ENCODE peak calls at places on chromosomes 1 and 21, in five cellular contexts. T is HEK293T, L is HepG2, Z is IMR-90, F is GM12878. G is an unnamed sample.
A peak's percentile ranks its signal among the peaks of the same experiment; 100 is the strongest.

GRCh38 chr1:9013824-9014223 is 12.4 kb downstream of the SLC2A7 start:
- DNase-seq in F (no peak), L (no peak), T (no peak), Z (no peak), G (no peak)

GRCh38 chr1:14516974-14517812 is 81.3 kb upstream of the KAZN start:
- DNase-seq in F (peak; percentile 69), Z (peak; percentile 92), L (no peak), T (no peak), G (no peak)

GRCh38 chr21:31609081-31609480 is 50.4 kb upstream of the SOD1 start:
- DNase-seq in F (no peak), T (no peak), L (no peak), Z (no peak), G (no peak)

GRCh38 chr1:83716641-83717040 is 282.3 kb downstream of the TTLL7 start:
- DNase-seq in Z (no peak), F (no peak), T (no peak), L (no peak), G (no peak)

GRCh38 chr1:81135524-81135923 is 665.2 kb upstream of the ADGRL2 start:
- DNase-seq in L (no peak), Z (no peak), F (no peak), T (no peak), G (no peak)

GRCh38 chr1:19070197-19070651 is 113.7 kb upstream of the IFFO2 start:
- DNase-seq in L (no peak), T (no peak), F (no peak), Z (no peak), G (no peak)

GRCh38 chr1:153626929-153627796 is at the start of gene S100A13:
- DNase-seq in Z (peak; percentile 96), F (no peak), T (peak; percentile 94), L (peak; percentile 90), G (peak; percentile 91)

GRCh38 chr1:207962716-207963428 is 51.9 kb upstream of the CD34 start:
- DNase-seq in F (no peak), Z (no peak), T (peak; percentile 15), L (no peak), G (no peak)

GRCh38 chr1:40564913-40565312 is 33.5 kb downstream of the ZNF684 start:
- DNase-seq in F (no peak), T (no peak), Z (no peak), L (no peak), G (no peak)

GRCh38 chr1:13949571-13949970 is 249.6 kb downstream of the PRDM2 start:
- DNase-seq in T (no peak), Z (no peak), L (no peak), F (no peak), G (no peak)

GRCh38 chr1:225811622-225812487 is 1.9 kb downstream of the EPHX1 start:
- DNase-seq in Z (no peak), T (peak; percentile 65), F (no peak), L (peak; percentile 48), G (peak; percentile 47)

GRCh38 chr1:234206651-234207284 is 166.5 kb upstream of the COA6 start:
- DNase-seq in F (no peak), T (no peak), Z (peak; percentile 67), L (peak; percentile 14), G (peak; percentile 66)

GRCh38 chr21:40516336-40516735 is 330.6 kb downstream of the DSCAM start:
- DNase-seq in T (no peak), L (no peak), F (no peak), Z (no peak), G (no peak)

GRCh38 chr1:204725821-204726448 is 40.4 kb upstream of the LRRN2 start:
- DNase-seq in L (peak; percentile 19), Z (no peak), F (no peak), T (no peak), G (no peak)

GRCh38 chr1:201266774-201267173 is 16.5 kb upstream of the PKP1 start:
- DNase-seq in L (no peak), Z (peak; percentile 95), F (no peak), T (no peak), G (peak; percentile 92)

GRCh38 chr1:207021139-207021861 is 11.3 kb downstream of the C1orf116 start:
- DNase-seq in T (no peak), L (peak; percentile 89), Z (peak; percentile 73), F (no peak), G (no peak)

GRCh38 chr1:180580237-180580636 is 21.5 kb downstream of the OVAAL start:
- DNase-seq in L (no peak), T (no peak), Z (peak; percentile 25), F (no peak), G (no peak)

GRCh38 chr1:174799136-174799479 is 200.6 kb upstream of the CACYBP start:
- DNase-seq in T (no peak), L (no peak), F (no peak), Z (no peak), G (no peak)

GRCh38 chr1:108050134-108050533 is 85.2 kb upstream of the VAV3 start:
- DNase-seq in L (no peak), Z (no peak), T (no peak), F (no peak), G (no peak)

GRCh38 chr1:27428316-27429028 is 36.0 kb downstream of the GPR3 start:
- DNase-seq in F (no peak), T (no peak), L (no peak), Z (no peak), G (no peak)

GRCh38 chr1:212782422-212783154 is 9.0 kb downstream of the NSL1 start:
- DNase-seq in F (no peak), L (peak; percentile 3), Z (peak; percentile 69), T (peak; percentile 20), G (peak; percentile 48)

GRCh38 chr21:33028759-33029511 is 3.2 kb downstream of the OLIG2 start:
- DNase-seq in Z (peak; percentile 14), F (no peak), L (no peak), T (no peak), G (no peak)
- TF ChIP-seq BHLHE40 in Z (no peak), F (peak; percentile 11), L (no peak), T (no peak), G (no peak)

DNA sequence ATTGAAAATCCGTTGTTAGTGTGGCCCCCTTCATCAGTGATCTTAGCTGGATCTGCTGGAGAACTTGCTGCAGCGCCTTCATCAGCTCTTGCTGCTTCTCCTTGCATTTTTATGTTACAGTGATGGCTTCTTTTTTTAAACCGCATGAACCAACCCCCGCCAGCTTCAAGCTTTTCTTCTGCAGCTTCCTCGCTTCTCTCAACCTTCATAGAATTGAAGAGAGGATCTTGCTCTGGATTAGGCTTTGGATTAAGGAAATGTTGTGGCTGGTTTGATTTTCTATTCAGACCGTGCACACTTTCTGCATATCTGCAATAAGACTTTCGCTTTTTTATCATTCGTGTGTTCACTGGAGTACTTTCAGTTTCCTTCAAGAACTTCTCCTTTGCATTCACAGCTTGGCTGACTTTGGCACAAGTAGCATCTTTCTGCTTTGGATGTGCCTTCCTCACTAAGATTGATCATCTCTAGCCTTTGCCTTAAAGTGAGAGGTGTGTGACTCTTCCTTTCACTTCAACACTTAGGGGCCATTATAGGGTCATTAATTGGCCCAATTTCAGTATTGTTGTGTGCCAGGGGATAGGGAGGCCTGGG is 13.1 kb downstream of the RNF187 start:
- DNase-seq in F (no peak), Z (no peak), L (no peak), T (no peak), G (no peak)
- TF ChIP-seq BHLHE40 in F (no peak), Z (no peak), L (no peak), T (no peak), G (no peak)

GRCh38 chr1:236394016-236394481 is at the start of gene EDARADD:
- DNase-seq in L (no peak), Z (no peak), F (no peak), T (no peak), G (no peak)

GRCh38 chr1:236391008-236391407 is 3.1 kb upstream of the EDARADD start:
- DNase-seq in T (no peak), Z (no peak), F (no peak), L (no peak), G (no peak)

GRCh38 chr1:236388332-236388731 is 5.8 kb upstream of the EDARADD start:
- DNase-seq in Z (no peak), T (no peak), F (no peak), L (no peak), G (no peak)

GRCh38 chr1:236392182-236392581 is 1.9 kb upstream of the EDARADD start:
- DNase-seq in Z (no peak), L (no peak), T (no peak), F (no peak), G (no peak)

GRCh38 chr1:236389253-236389652 is 4.8 kb upstream of the EDARADD start:
- DNase-seq in Z (no peak), L (no peak), F (no peak), T (no peak), G (no peak)
- TF ChIP-seq BHLHE40 in Z (no peak), L (no peak), F (no peak), T (no peak), G (no peak)

GRCh38 chr1:163074004-163074403 is 4.8 kb downstream of the RGS4 start:
- DNase-seq in T (no peak), L (no peak), Z (no peak), F (no peak), G (no peak)
- TF ChIP-seq BHLHE40 in T (no peak), L (no peak), Z (no peak), F (no peak), G (no peak)

DNA sequence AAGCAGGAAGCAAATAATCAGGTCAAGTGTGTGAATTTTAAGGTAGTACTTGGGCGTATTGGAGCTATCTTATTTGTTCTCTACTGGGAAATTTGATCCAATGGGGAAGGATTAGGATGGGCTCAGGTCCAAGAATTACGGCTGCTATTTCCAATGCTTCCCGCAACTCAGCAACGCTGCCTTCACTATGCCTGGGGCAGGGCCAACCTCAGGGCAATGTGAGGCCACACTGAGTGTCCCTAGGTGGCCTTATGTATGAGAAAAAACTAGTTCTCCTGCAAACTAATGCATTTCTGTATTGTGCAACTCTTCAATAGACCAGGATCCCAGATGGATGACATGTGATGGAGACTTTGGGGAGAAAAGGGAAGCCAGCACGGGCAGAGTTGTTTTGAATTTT is 168.2 kb downstream of the DUSP10 start:
- DNase-seq in T (peak; percentile 10), Z (no peak), L (no peak), F (no peak), G (no peak)
- TF ChIP-seq BHLHE40 in T (no peak), Z (no peak), L (no peak), F (no peak), G (no peak)

GRCh38 chr1:117284408-117285215 is 73.9 kb upstream of the VTCN1 start:
- DNase-seq in T (peak; percentile 75), F (no peak), Z (peak; percentile 79), L (peak; percentile 52), G (peak; percentile 43)
- TF ChIP-seq BHLHE40 in T (no peak), F (no peak), Z (no peak), L (no peak), G (no peak)

DNA sequence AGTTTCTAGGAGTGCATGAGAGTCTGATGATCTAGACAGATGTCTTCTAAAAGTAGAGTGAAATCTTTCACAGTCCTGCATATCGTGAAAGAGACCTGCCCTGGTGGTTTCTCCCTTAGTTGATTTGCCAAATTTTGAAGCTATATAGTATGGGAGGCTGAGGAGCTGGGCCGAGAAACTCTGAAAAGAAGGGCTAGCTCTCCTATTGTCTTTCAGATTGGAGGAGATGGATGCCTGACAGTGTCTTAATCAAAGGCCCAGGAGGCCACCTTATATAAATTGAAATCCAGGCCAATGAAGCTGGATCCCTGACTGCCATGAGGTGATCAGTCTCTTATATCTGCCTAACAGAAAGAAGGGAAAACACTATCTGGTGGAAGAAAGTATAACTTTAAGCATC is 18.4 kb upstream of the CD84 start:
- DNase-seq in T (no peak), F (no peak), Z (no peak), L (no peak), G (no peak)
- TF ChIP-seq BHLHE40 in T (no peak), F (no peak), Z (no peak), L (no peak), G (no peak)